ENCODE peak calls at places on chromosomes 7 and 10, in ten cellular contexts. R, M, Z, K, L, A, W, Y, D and F are unnamed samples.

GRCh38 chr10:72086466-72087391 is 1.6 kb downstream of the SPOCK2 start:
- DNase-seq in A (peak; percentile 57), K (peak; percentile 68), Y (peak; percentile 73), W (no peak), R (peak; percentile 43), M (no peak), Z (peak; percentile 67), L (no peak), D (peak; percentile 63), F (no peak)

GRCh38 chr10:135601-136464 is 578 bp downstream of the ZMYND11 start:
- DNase-seq in W (peak; percentile 62), R (peak; percentile 52), K (peak; percentile 74), M (no peak), D (peak; percentile 62), Z (peak; percentile 75), L (peak; percentile 64), A (peak; percentile 85), Y (peak; percentile 83), F (no peak)

GRCh38 chr7:29494350-29494749 is 69.3 kb upstream of the PRR15 start:
- DNase-seq in R (no peak), D (no peak), M (peak; percentile 22), K (no peak), L (peak; percentile 36), Y (no peak), A (no peak), W (peak; percentile 49), Z (no peak), F (no peak)

GRCh38 chr10:77073066-77073960 is 564.3 kb downstream of the KCNMA1 start:
- DNase-seq in Z (no peak), D (no peak), L (no peak), K (no peak), Y (no peak), W (peak; percentile 59), R (no peak), A (no peak), M (no peak), F (no peak)

GRCh38 chr7:28069788-28070187 is 110.8 kb downstream of the JAZF1 start:
- DNase-seq in D (no peak), L (no peak), R (peak; percentile 53), A (no peak), M (peak; percentile 67), W (peak; percentile 75), Y (peak; percentile 57), K (no peak), Z (peak; percentile 50), F (peak; percentile 91)

GRCh38 chr10:21449288-21449966 is 76.1 kb downstream of the SKIDA1 start:
- DNase-seq in Y (no peak), R (no peak), D (no peak), K (no peak), M (no peak), W (no peak), Z (no peak), A (no peak), L (no peak), F (no peak)

GRCh38 chr10:29948971-29949370 is 110.4 kb downstream of the JCAD start:
- DNase-seq in A (no peak), W (no peak), D (no peak), R (peak; percentile 42), M (no peak), Z (no peak), L (no peak), K (no peak), Y (no peak), F (no peak)

GRCh38 chr10:1627945-1628344 is 109.4 kb downstream of the ADARB2 start:
- DNase-seq in Y (no peak), D (no peak), M (no peak), K (no peak), A (no peak), Z (no peak), L (no peak), R (no peak), W (no peak), F (no peak)

GRCh38 chr7:469591-469961 is 50.1 kb downstream of the PDGFA start:
- DNase-seq in Z (no peak), L (no peak), M (no peak), W (no peak), R (no peak), D (no peak), K (peak; percentile 33), Y (no peak), A (peak; percentile 53), F (no peak)

GRCh38 chr7:117901089-117901797 is 28.0 kb upstream of the CTTNBP2 start:
- DNase-seq in K (no peak), M (no peak), Z (no peak), R (no peak), A (no peak), L (no peak), W (no peak), D (no peak), Y (no peak), F (no peak)

GRCh38 chr10:103013398-103013797 is 95.3 kb downstream of the CNNM2 start:
- DNase-seq in R (no peak), Z (no peak), D (no peak), L (no peak), K (no peak), M (no peak), W (no peak), A (no peak), Y (no peak), F (no peak)

GRCh38 chr7:6385110-6385792 is 62.5 kb downstream of the DAGLB start:
- DNase-seq in R (no peak), Z (no peak), W (peak; percentile 95), D (no peak), K (no peak), L (peak; percentile 92), A (no peak), Y (no peak), M (peak; percentile 94), F (peak; percentile 82)

GRCh38 chr10:4767033-4767814 is 58.8 kb upstream of the AKR1E2 start:
- DNase-seq in R (peak; percentile 52), W (peak; percentile 82), Z (peak; percentile 30), A (no peak), K (no peak), M (peak; percentile 54), D (peak; percentile 5), L (peak; percentile 57), Y (no peak), F (peak; percentile 37)

DNA sequence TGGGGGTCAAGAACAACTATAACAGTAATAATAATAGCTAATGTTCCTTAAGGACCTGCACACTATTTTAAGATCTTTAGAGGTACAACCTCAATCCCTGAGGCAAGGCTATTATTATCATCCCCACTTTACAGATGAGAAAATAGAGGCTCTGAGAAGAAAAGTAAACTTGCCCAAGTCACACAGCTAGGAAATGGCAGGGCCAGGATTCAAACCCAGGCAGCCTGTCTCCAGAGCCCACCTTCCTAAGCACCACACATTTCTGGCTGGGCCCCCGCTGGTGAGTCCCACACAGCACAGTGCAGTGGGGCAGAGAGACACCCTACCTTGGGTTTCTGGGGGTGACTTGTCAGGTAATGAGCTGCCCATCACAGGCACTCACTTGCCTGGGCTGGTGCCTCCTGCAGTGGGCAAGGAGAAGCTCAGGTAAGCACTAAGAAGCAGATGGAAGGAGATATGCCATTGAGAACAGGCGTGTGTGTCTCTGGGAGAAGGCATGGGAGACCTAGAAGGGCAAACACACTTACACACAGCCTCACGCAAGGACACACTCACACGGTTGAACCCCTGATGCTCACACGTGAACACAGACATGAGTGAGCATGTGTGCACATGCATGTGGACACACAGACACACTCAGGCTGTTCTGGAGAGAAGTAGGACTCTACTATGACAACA is 104.4 kb upstream of the ZMIZ1 start:
- DNase-seq in Y (no peak), R (no peak), W (no peak), K (no peak), L (peak; percentile 29), Z (no peak), A (no peak), M (no peak), D (no peak), F (no peak)
- TF ChIP-seq CTCF in Y (no peak), R (no peak), W (no peak), K (no peak), L (no peak), Z (no peak), A (no peak), M (no peak), D (no peak), F (no peak)

GRCh38 chr10:116833986-116834760 is 15.1 kb upstream of the ENO4 start:
- DNase-seq in K (no peak), Y (no peak), A (no peak), R (peak; percentile 48), L (no peak), M (no peak), W (no peak), D (no peak), Z (no peak), F (no peak)
- H3K4me3 ChIP-seq in K (no peak overlapping the region), Y (no peak overlapping the region), A (no peak overlapping the region), R (no peak overlapping the region), L (no peak overlapping the region), M (no peak overlapping the region), W (no peak overlapping the region), D (no peak overlapping the region), Z (no peak overlapping the region), F (no peak overlapping the region)

DNA sequence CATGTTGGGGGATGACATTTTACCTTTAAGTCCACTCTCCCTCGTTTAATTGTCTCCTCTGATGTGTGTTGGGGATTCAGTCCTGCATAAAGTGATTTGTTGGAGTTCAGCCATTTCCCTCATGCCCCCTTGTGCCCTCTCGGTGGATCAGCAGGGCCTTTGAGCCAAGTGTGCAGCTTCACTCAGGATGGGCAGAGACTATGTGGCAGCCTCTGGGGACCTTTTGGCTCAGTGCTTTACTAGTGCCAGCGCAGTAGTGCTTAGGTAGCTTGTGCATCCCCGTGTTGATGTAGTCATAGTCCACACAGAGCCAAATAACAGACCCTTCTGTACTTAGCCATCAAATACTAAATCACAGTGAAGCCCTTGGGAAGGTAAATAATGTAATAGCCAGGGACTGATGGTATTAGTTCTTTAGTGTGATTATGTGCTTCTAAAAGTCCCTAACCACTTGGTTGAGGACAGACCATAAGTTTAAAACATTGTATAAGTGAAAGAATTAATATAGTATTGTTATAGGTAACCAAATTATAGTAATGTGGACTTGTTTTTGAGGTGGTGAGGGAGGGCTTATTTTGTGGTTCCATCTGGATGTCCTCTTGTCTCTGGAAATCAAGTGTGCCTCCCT is 11.4 kb downstream of the BUB3 start:
- DNase-seq in Z (no peak), W (no peak), D (no peak), K (no peak), L (no peak), A (no peak), R (no peak), M (no peak), Y (no peak), F (no peak)
- TF ChIP-seq CTCF in Z (no peak), W (no peak), D (peak; percentile 46), K (no peak), L (no peak), A (no peak), R (no peak), M (peak; percentile 6), Y (no peak), F (peak; percentile 4)

DNA sequence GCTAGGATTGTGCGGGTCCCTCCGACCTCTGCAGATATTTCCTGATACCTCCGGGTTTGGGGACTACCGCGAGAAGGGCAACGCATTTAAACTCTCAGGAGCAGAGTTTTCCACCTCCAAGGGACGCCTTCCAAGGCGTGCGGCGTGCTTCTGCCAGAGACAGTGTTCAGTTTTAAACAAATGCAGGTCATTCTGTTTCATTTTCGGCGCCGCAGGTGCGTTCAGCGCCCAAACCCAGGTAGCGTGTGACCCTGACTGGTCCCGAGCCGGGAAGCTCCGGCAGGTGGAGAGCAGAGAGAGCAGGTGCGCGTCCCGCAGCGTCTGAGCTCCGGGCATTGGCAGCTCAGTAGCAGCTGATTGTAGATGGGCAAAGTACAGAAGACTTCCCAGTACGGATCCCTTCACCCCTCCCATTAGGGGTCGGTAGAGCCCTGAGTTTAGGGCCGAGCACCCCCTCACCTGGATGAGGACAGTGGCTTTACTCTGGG is 1.4 kb upstream of the CYP26A1 start:
- DNase-seq in K (no peak), L (no peak), Z (no peak), W (no peak), D (no peak), A (no peak), M (no peak), R (no peak), Y (no peak), F (no peak)
- H3K4me3 ChIP-seq in K (peak overlapping the region; percentile 45), L (no peak overlapping the region), Z (peak overlapping the region; percentile 55), W (no peak overlapping the region), D (no peak overlapping the region), A (peak overlapping the region; percentile 55), M (peak overlapping the region; percentile 17), R (peak overlapping the region; percentile 54), Y (peak overlapping the region; percentile 53), F (no peak overlapping the region)